ENCODE peak calls at places on chromosomes 5 and 9, in six cellular contexts. T is IMR-90, F is fibroblast of mammary gland, L is HCT116, Q is fibroblast of pulmonary artery, S is body of pancreas. Y is an unnamed sample.

GRCh38 chr9:73023025-73023541 is 70.2 kb upstream of the ALDH1A1 start:
- DNase-seq in S (peak), L (peak), F (peak), Q (peak), T (peak), Y (no peak)

GRCh38 chr5:65624025-65624569 is at the start of gene TRIM23:
- DNase-seq in F (peak), S (peak), Q (peak), T (peak), L (peak), Y (peak)

GRCh38 chr9:512555-513272 is 298.0 kb downstream of the DOCK8 start:
- DNase-seq in L (no peak), F (no peak), Q (no peak), S (no peak), T (no peak), Y (no peak)

GRCh38 chr5:123879071-123879470 is 367.1 kb downstream of the CSNK1G3 start:
- DNase-seq in S (no peak), Q (no peak), L (no peak), T (no peak), F (no peak), Y (no peak)

GRCh38 chr5:116738270-116738947 is 163.8 kb upstream of the SEMA6A start:
- DNase-seq in Q (no peak), L (no peak), T (no peak), F (no peak), S (no peak), Y (no peak)

GRCh38 chr9:119365291-119366027 is 3.8 kb downstream of the BRINP1 start:
- DNase-seq in T (no peak), L (no peak), F (peak), Q (peak), S (no peak), Y (no peak)

GRCh38 chr5:149537374-149537959 is 13.8 kb downstream of the CSNK1A1 start:
- DNase-seq in L (no peak), Q (no peak), T (no peak), S (no peak), F (no peak), Y (no peak)

GRCh38 chr9:119677811-119678530 is 308.7 kb upstream of the BRINP1 start:
- DNase-seq in T (no peak), S (no peak), L (no peak), F (no peak), Q (no peak), Y (no peak)

GRCh38 chr9:93258818-93259489 is 75.0 kb downstream of the WNK2 start:
- DNase-seq in L (no peak), S (peak), Q (no peak), T (no peak), F (no peak), Y (peak)

GRCh38 chr5:167678457-167678856 is 613.0 kb upstream of the WWC1 start:
- DNase-seq in Q (peak), T (no peak), F (no peak), S (no peak), L (no peak), Y (no peak)

GRCh38 chr5:1386274-1386717 is 41.4 kb upstream of the CLPTM1L start:
- DNase-seq in S (peak), L (no peak), F (no peak), T (no peak), Q (peak), Y (no peak)

GRCh38 chr9:92608221-92609141 is 61.5 kb downstream of the IPPK start:
- DNase-seq in F (peak), Q (no peak), L (no peak), S (no peak), T (no peak), Y (no peak)

GRCh38 chr9:132214027-132214622 is 52.3 kb downstream of the NTNG2 start:
- DNase-seq in S (peak), T (peak), Q (peak), L (peak), F (peak), Y (no peak)

GRCh38 chr5:135599421-135600140 is 20.8 kb upstream of the CXCL14 start:
- DNase-seq in L (no peak), F (no peak), S (no peak), Q (no peak), T (no peak), Y (peak)

GRCh38 chr9:100601216-100601615 is 23.3 kb downstream of the CAVIN4 start:
- DNase-seq in F (peak), T (peak), S (peak), L (peak), Q (peak), Y (no peak)

GRCh38 chr5:124289641-124290201 is 456.7 kb downstream of the ZNF608 start:
- DNase-seq in T (no peak), L (peak), Q (no peak), F (no peak), S (peak), Y (no peak)

GRCh38 chr5:139820130-139820529 is 24.5 kb downstream of the PSD2 start:
- DNase-seq in L (no peak), F (no peak), S (no peak), Q (no peak), T (no peak), Y (no peak)

GRCh38 chr9:82606761-82607382 is 456.1 kb downstream of the RASEF start:
- DNase-seq in Q (peak), T (peak), L (peak), F (peak), S (peak), Y (no peak)

GRCh38 chr9:38163518-38163917 is 94.5 kb upstream of the SHB start:
- DNase-seq in L (no peak), Q (no peak), F (no peak), S (peak), T (no peak), Y (peak)

GRCh38 chr5:116990010-116990409 is 415.4 kb upstream of the SEMA6A start:
- DNase-seq in L (no peak), Q (no peak), S (no peak), T (no peak), F (no peak), Y (no peak)

GRCh38 chr5:113255579-113256210 is 179.1 kb downstream of the TSSK1B start:
- DNase-seq in T (peak), L (no peak), Q (no peak), F (no peak), S (no peak), Y (no peak)

GRCh38 chr5:95044096-95044495 is 240.8 kb downstream of the MCTP1 start:
- DNase-seq in T (no peak), Q (no peak), F (no peak), S (no peak), L (no peak), Y (no peak)

GRCh38 chr9:29394855-29395254 is 1821.6 kb upstream of the C9orf72 start:
- DNase-seq in T (no peak), S (no peak), Q (no peak), F (no peak), L (no peak), Y (no peak)

GRCh38 chr5:150582281-150582791 is 58.1 kb upstream of the SYNPO start:
- DNase-seq in T (peak), S (peak), Q (peak), L (no peak), F (peak), Y (no peak)

GRCh38 chr9:136095028-136095494 is at the start of gene NACC2:
- DNase-seq in T (peak), F (peak), S (peak), L (no peak), Q (peak), Y (no peak)

GRCh38 chr9:16191691-16192402 is 639.0 kb downstream of the CCDC171 start:
- DNase-seq in T (peak), F (peak), S (peak), Q (peak), L (peak), Y (no peak)

GRCh38 chr9:76369583-76369982 is 24.6 kb downstream of the RFK start:
- DNase-seq in L (no peak), T (peak), Q (peak), F (peak), S (peak), Y (no peak)

GRCh38 chr5:93188876-93189485 is 392.0 kb downstream of the NR2F1-AS1 start:
- DNase-seq in F (no peak), L (no peak), S (no peak), T (no peak), Q (no peak), Y (no peak)

GRCh38 chr5:124341066-124341943 is 405.1 kb downstream of the ZNF608 start:
- DNase-seq in S (no peak), T (no peak), F (peak), L (no peak), Q (peak), Y (no peak)

GRCh38 chr9:122371851-122372250 is 1.0 kb downstream of the PTGS1 start:
- DNase-seq in F (no peak), T (no peak), S (no peak), L (no peak), Q (no peak), Y (no peak)

GRCh38 chr9:92059669-92060068 is 55.5 kb downstream of the SPTLC1 start:
- DNase-seq in S (no peak), L (no peak), T (no peak), F (no peak), Q (no peak), Y (no peak)

GRCh38 chr5:104179057-104179456 is 616.5 kb upstream of the NUDT12 start:
- DNase-seq in L (peak), F (peak), Q (peak), T (peak), S (peak), Y (no peak)

GRCh38 chr5:170971-171800 is 20.1 kb upstream of the LRRC14B start:
- DNase-seq in L (no peak), Q (no peak), S (no peak), F (no peak), T (no peak), Y (no peak)

GRCh38 chr9:35172878-35173277 is 11.1 kb downstream of the UNC13B start:
- DNase-seq in L (no peak), Q (no peak), F (no peak), T (no peak), S (no peak), Y (no peak)

GRCh38 chr5:132767150-132767549 is 9.9 kb downstream of the SEPTIN8 start:
- DNase-seq in L (no peak), T (no peak), F (no peak), Q (no peak), S (no peak), Y (no peak)

GRCh38 chr5:1666812-1667588 is 132.6 kb downstream of the MRPL36 start:
- DNase-seq in L (no peak), Q (peak), F (peak), S (peak), T (no peak), Y (no peak)

GRCh38 chr5:144333336-144333920 is 162.8 kb downstream of the KCTD16 start:
- DNase-seq in F (no peak), Q (no peak), T (peak), L (no peak), S (no peak), Y (no peak)

GRCh38 chr9:123534336-123534735 is 178.3 kb downstream of the CRB2 start:
- DNase-seq in T (no peak), Q (no peak), L (no peak), S (no peak), F (no peak), Y (no peak)

GRCh38 chr5:138466900-138467710 is 1.8 kb downstream of the EGR1 start:
- DNase-seq in F (no peak), T (peak), L (no peak), Q (peak), S (peak), Y (peak)

DNA sequence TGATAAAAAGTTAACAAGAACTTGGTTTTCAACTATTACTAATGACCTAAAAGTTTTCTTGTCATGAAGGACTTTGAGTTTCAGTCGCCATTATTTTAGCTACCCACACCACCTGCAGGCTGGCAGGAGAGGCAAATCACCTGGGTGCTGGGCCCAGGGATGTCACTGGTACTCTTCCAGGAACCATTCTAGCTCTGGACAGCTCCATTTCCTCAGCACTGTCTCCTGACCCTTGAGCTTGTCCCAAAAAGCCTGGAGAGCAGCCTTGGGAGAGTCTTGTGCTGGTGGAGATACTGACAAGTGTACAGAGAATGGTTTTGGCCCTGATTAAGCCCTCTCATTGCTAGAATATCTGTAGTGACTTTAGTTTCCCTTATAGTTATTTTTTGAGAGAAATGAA is 1924.1 kb upstream of the WWC1 start:
- DNase-seq in L (no peak), F (no peak), Q (no peak), T (no peak), S (no peak), Y (no peak)
- TF ChIP-seq CTCF in L (no peak), F (no peak), Q (no peak), T (no peak), S (no peak), Y (no peak)

GRCh38 chr5:178825444-178825843 is 34.3 kb upstream of the ZNF354B start:
- DNase-seq in F (no peak), T (no peak), L (no peak), Q (no peak), S (no peak), Y (no peak)
- TF ChIP-seq CTCF in F (no peak), T (no peak), L (no peak), Q (no peak), S (no peak), Y (no peak)

GRCh38 chr9:36793277-36793676 is 220.6 kb downstream of the MELK start:
- DNase-seq in L (peak), Q (no peak), T (no peak), F (no peak), S (no peak), Y (no peak)
- TF ChIP-seq CTCF in L (peak), Q (peak), T (no peak), F (peak), S (no peak), Y (no peak)

GRCh38 chr9:87656485-87656884 is 69.4 kb upstream of the CTSL start:
- DNase-seq in L (no peak), Q (peak), F (peak), S (no peak), T (peak), Y (peak)
- TF ChIP-seq CTCF in L (no peak), Q (peak), F (no peak), S (no peak), T (peak), Y (no peak)

GRCh38 chr9:134283111-134283515 is 43.1 kb upstream of the RXRA start:
- DNase-seq in Q (peak), T (peak), S (peak), L (no peak), F (peak), Y (peak)
- TF ChIP-seq CTCF in Q (no peak), T (no peak), S (no peak), L (no peak), F (no peak), Y (no peak)

GRCh38 chr5:140833993-140834392 is at the start of gene PCDHA7:
- DNase-seq in S (no peak), T (peak), F (peak), Q (peak), L (no peak), Y (no peak)
- TF ChIP-seq CTCF in S (no peak), T (peak), F (peak), Q (peak), L (no peak), Y (no peak)

Y was measured in vagina.